ENCODE peak calls at places on chromosomes 4 and X, in seven cellular contexts. One of them, this sample, is unnamed.

GRCh38 chr4:89640620-89641366 is 196.2 kb downstream of the SNCA start:
- DNase-seq in endothelial cell: peak; percentile 70
- DNase-seq in mucosa of descending colon: peak; percentile 52
- DNase-seq in RWPE1: no peak
- DNase-seq in AG04449: peak; percentile 2
- DNase-seq in mammary epithelial cell: peak; percentile 14
- DNase-seq in GM04503: no peak
- DNase-seq in this sample: no peak

GRCh38 chr4:174324246-174324645 is 40.5 kb downstream of the CEP44 start:
- DNase-seq in endothelial cell: no peak
- DNase-seq in mucosa of descending colon: no peak
- DNase-seq in RWPE1: no peak
- DNase-seq in AG04449: no peak
- DNase-seq in mammary epithelial cell: no peak
- DNase-seq in GM04503: no peak
- DNase-seq in this sample: no peak

GRCh38 chrX:43964936-43965335 is 8.3 kb downstream of the NDP start:
- DNase-seq in endothelial cell: no peak
- DNase-seq in mucosa of descending colon: no peak
- DNase-seq in RWPE1: no peak
- DNase-seq in AG04449: no peak
- DNase-seq in mammary epithelial cell: no peak
- DNase-seq in GM04503: no peak
- DNase-seq in this sample: no peak

GRCh38 chrX:50747471-50747900 is 66.5 kb downstream of the SHROOM4 start:
- DNase-seq in endothelial cell: peak; percentile 24
- DNase-seq in mucosa of descending colon: no peak
- DNase-seq in RWPE1: peak; percentile 15
- DNase-seq in AG04449: peak; percentile 64
- DNase-seq in mammary epithelial cell: peak; percentile 8
- DNase-seq in GM04503: peak; percentile 50
- DNase-seq in this sample: no peak

GRCh38 chr4:147984065-147984777 is 252.3 kb downstream of the ARHGAP10 start:
- DNase-seq in endothelial cell: peak; percentile 52
- DNase-seq in mucosa of descending colon: no peak
- DNase-seq in RWPE1: peak; percentile 53
- DNase-seq in AG04449: no peak
- DNase-seq in mammary epithelial cell: peak; percentile 23
- DNase-seq in GM04503: no peak
- DNase-seq in this sample: no peak

GRCh38 chr4:139691-140090 is 15.4 kb downstream of the ZNF718 start:
- DNase-seq in endothelial cell: no peak
- DNase-seq in mucosa of descending colon: no peak
- DNase-seq in RWPE1: no peak
- DNase-seq in AG04449: no peak
- DNase-seq in mammary epithelial cell: no peak
- DNase-seq in GM04503: no peak
- DNase-seq in this sample: no peak

GRCh38 chr4:77332696-77333270 is 175.8 kb downstream of the CCNG2 start:
- DNase-seq in endothelial cell: no peak
- DNase-seq in mucosa of descending colon: no peak
- DNase-seq in RWPE1: no peak
- DNase-seq in AG04449: no peak
- DNase-seq in mammary epithelial cell: peak; percentile 35
- DNase-seq in GM04503: no peak
- DNase-seq in this sample: no peak

GRCh38 chrX:97876697-97877407 is 993.1 kb downstream of the RPA4 start:
- DNase-seq in endothelial cell: no peak
- DNase-seq in mucosa of descending colon: no peak
- DNase-seq in RWPE1: no peak
- DNase-seq in AG04449: no peak
- DNase-seq in mammary epithelial cell: no peak
- DNase-seq in GM04503: peak; percentile 27
- DNase-seq in this sample: no peak

GRCh38 chr4:72295966-72296557 is 264.3 kb downstream of the NPFFR2 start:
- DNase-seq in endothelial cell: no peak
- DNase-seq in mucosa of descending colon: no peak
- DNase-seq in RWPE1: peak; percentile 31
- DNase-seq in AG04449: peak; percentile 16
- DNase-seq in mammary epithelial cell: peak; percentile 34
- DNase-seq in GM04503: no peak
- DNase-seq in this sample: no peak

GRCh38 chr4:19304028-19304427 is 947.7 kb upstream of the SLIT2 start:
- DNase-seq in endothelial cell: no peak
- DNase-seq in mucosa of descending colon: no peak
- DNase-seq in RWPE1: no peak
- DNase-seq in AG04449: no peak
- DNase-seq in mammary epithelial cell: no peak
- DNase-seq in GM04503: no peak
- DNase-seq in this sample: no peak

GRCh38 chr4:127352220-127352619 is 280.5 kb upstream of the INTU start:
- DNase-seq in endothelial cell: no peak
- DNase-seq in mucosa of descending colon: no peak
- DNase-seq in RWPE1: no peak
- DNase-seq in AG04449: no peak
- DNase-seq in mammary epithelial cell: no peak
- DNase-seq in GM04503: no peak
- DNase-seq in this sample: no peak

GRCh38 chrX:13760428-13760827 is 25.9 kb downstream of the OFD1 start:
- DNase-seq in endothelial cell: no peak
- DNase-seq in mucosa of descending colon: no peak
- DNase-seq in RWPE1: no peak
- DNase-seq in AG04449: no peak
- DNase-seq in mammary epithelial cell: no peak
- DNase-seq in GM04503: no peak
- DNase-seq in this sample: no peak

GRCh38 chr4:1478766-1479355 is 72.6 kb upstream of the NKX1-1 start:
- DNase-seq in endothelial cell: no peak
- DNase-seq in mucosa of descending colon: no peak
- DNase-seq in RWPE1: no peak
- DNase-seq in AG04449: no peak
- DNase-seq in mammary epithelial cell: no peak
- DNase-seq in GM04503: no peak
- DNase-seq in this sample: no peak

GRCh38 chr4:173766231-173766630 is 236.2 kb upstream of the HAND2 start:
- DNase-seq in endothelial cell: no peak
- DNase-seq in mucosa of descending colon: no peak
- DNase-seq in RWPE1: no peak
- DNase-seq in AG04449: no peak
- DNase-seq in mammary epithelial cell: no peak
- DNase-seq in GM04503: no peak
- DNase-seq in this sample: no peak

GRCh38 chr4:107035711-107036601 is at the start of gene DKK2:
- DNase-seq in endothelial cell: peak; percentile 29
- DNase-seq in mucosa of descending colon: peak; percentile 41
- DNase-seq in RWPE1: peak; percentile 10
- DNase-seq in AG04449: no peak
- DNase-seq in mammary epithelial cell: no peak
- DNase-seq in GM04503: no peak
- DNase-seq in this sample: no peak

GRCh38 chr4:72629540-72629939 is 60.5 kb upstream of the ADAMTS3 start:
- DNase-seq in endothelial cell: no peak
- DNase-seq in mucosa of descending colon: no peak
- DNase-seq in RWPE1: peak; percentile 21
- DNase-seq in AG04449: no peak
- DNase-seq in mammary epithelial cell: peak; percentile 67
- DNase-seq in GM04503: no peak
- DNase-seq in this sample: no peak

GRCh38 chr4:8725071-8725841 is 132.7 kb downstream of the CPZ start:
- DNase-seq in endothelial cell: no peak
- DNase-seq in mucosa of descending colon: peak; percentile 53
- DNase-seq in RWPE1: no peak
- DNase-seq in AG04449: no peak
- DNase-seq in mammary epithelial cell: no peak
- DNase-seq in GM04503: no peak
- DNase-seq in this sample: no peak

This sample was measured in keratinocyte.